ENCODE peak calls at places on chromosomes 6 and 20, in nine cellular contexts. Y is GM23338, G is body of pancreas, Q is Peyer's patch, A is WERI-Rb-1, U is astrocyte, E is mammary epithelial cell, S is ascending aorta, M is brain microvascular endothelial cell. R is an unnamed sample.
A peak's percentile ranks its signal among the peaks of the same experiment; 100 is the strongest.

GRCh38 chr6:157995458-157995857 is 13.8 kb downstream of the SYNJ2 start:
- DNase-seq in Y (no peak), G (peak; percentile 8), Q (no peak), A (peak; percentile 60), U (no peak), E (no peak), S (no peak), M (no peak), R (no peak)

GRCh38 chr6:63862486-63863198 is 227.0 kb downstream of the PHF3 start:
- DNase-seq in Y (no peak), G (no peak), Q (no peak), A (no peak), U (no peak), E (no peak), S (no peak), M (no peak), R (no peak)

GRCh38 chr6:165321555-165322145 is 12.2 kb upstream of the C6orf118 start:
- DNase-seq in Y (no peak), G (no peak), Q (no peak), A (no peak), U (no peak), E (no peak), S (no peak), M (peak; percentile 7), R (no peak)

GRCh38 chr6:53151676-53152075 is 3.0 kb upstream of the GCM1 start:
- DNase-seq in Y (peak; percentile 79), G (no peak), Q (no peak), A (peak; percentile 40), U (no peak), E (no peak), S (no peak), M (no peak), R (peak; percentile 35)

GRCh38 chr6:53869964-53870363 is 75.2 kb downstream of the LRRC1 start:
- DNase-seq in Y (no peak), G (no peak), Q (no peak), A (no peak), U (no peak), E (peak; percentile 16), S (no peak), M (no peak), R (no peak)

GRCh38 chr6:3318821-3319540 is 60.2 kb downstream of the PSMG4 start:
- DNase-seq in Y (no peak), G (no peak), Q (no peak), A (peak; percentile 16), U (no peak), E (no peak), S (no peak), M (no peak), R (no peak)

GRCh38 chr6:166575190-166575589 is 11.3 kb downstream of the RAMACL start:
- DNase-seq in Y (no peak), G (no peak), Q (no peak), A (no peak), U (no peak), E (no peak), S (peak; percentile 26), M (no peak), R (no peak)

GRCh38 chr6:50655848-50656453 is 57.4 kb upstream of the TFAP2D start:
- DNase-seq in Y (peak; percentile 53), G (peak; percentile 6), Q (peak; percentile 45), A (peak; percentile 28), U (no peak), E (no peak), S (no peak), M (no peak), R (no peak)

GRCh38 chr6:72621243-72622093 is at the start of gene KCNQ5:
- DNase-seq in Y (peak; percentile 74), G (peak; percentile 25), Q (peak; percentile 51), A (peak; percentile 48), U (no peak), E (peak; percentile 20), S (no peak), M (no peak), R (no peak)

GRCh38 chr20:31608256-31608980 is 3.3 kb downstream of the ID1 start:
- DNase-seq in Y (peak; percentile 100), G (peak; percentile 79), Q (peak; percentile 93), A (peak; percentile 87), U (peak; percentile 70), E (peak; percentile 75), S (no peak), M (no peak), R (no peak)

GRCh38 chr6:32967151-32968091 is 973 bp upstream of the BRD2 start:
- DNase-seq in Y (peak; percentile 73), G (peak; percentile 52), Q (peak; percentile 65), A (peak; percentile 92), U (peak; percentile 34), E (peak; percentile 60), S (no peak), M (no peak), R (no peak)

GRCh38 chr20:41714030-41714429 is 95.9 kb upstream of the CHD6 start:
- DNase-seq in Y (no peak), G (no peak), Q (no peak), A (no peak), U (no peak), E (no peak), S (no peak), M (no peak), R (no peak)

GRCh38 chr20:45685896-45686295 is 15.9 kb upstream of the WFDC11 start:
- DNase-seq in Y (peak; percentile 68), G (no peak), Q (no peak), A (peak; percentile 12), U (no peak), E (peak; percentile 21), S (no peak), M (peak; percentile 3), R (peak; percentile 20)

GRCh38 chr20:34985439-34986310 is 30.0 kb downstream of the MYH7B start:
- DNase-seq in Y (no peak), G (no peak), Q (no peak), A (no peak), U (no peak), E (no peak), S (no peak), M (no peak), R (no peak)

GRCh38 chr20:34982270-34983088 is 26.8 kb downstream of the MYH7B start:
- DNase-seq in Y (no peak), G (no peak), Q (no peak), A (no peak), U (no peak), E (no peak), S (no peak), M (no peak), R (no peak)

GRCh38 chr20:34984756-34985261 is 29.1 kb downstream of the MYH7B start:
- DNase-seq in Y (no peak), G (no peak), Q (no peak), A (no peak), U (no peak), E (no peak), S (no peak), M (no peak), R (no peak)

GRCh38 chr20:34983089-34983820 is 27.6 kb downstream of the MYH7B start:
- DNase-seq in Y (no peak), G (no peak), Q (no peak), A (no peak), U (no peak), E (no peak), S (no peak), M (no peak), R (no peak)

GRCh38 chr20:34983995-34984735 is 28.5 kb downstream of the MYH7B start:
- DNase-seq in Y (peak; percentile 85), G (no peak), Q (no peak), A (no peak), U (no peak), E (no peak), S (no peak), M (no peak), R (peak; percentile 45)
- H3K4me3 ChIP-seq in Y (peak overlapping the region; percentile 24), G (no peak overlapping the region), Q (no peak overlapping the region), A (no peak overlapping the region), U (no peak overlapping the region), E (no peak overlapping the region), S (no peak overlapping the region), M (no peak overlapping the region), R (no peak overlapping the region)

GRCh38 chr6:142478117-142478516 is 176.3 kb downstream of the ADGRG6 start:
- DNase-seq in Y (peak; percentile 51), G (no peak), Q (no peak), A (peak; percentile 20), U (no peak), E (peak; percentile 44), S (no peak), M (peak; percentile 64), R (no peak)

GRCh38 chr6:142476446-142476845 is 174.6 kb downstream of the ADGRG6 start:
- DNase-seq in Y (no peak), G (no peak), Q (no peak), A (no peak), U (no peak), E (no peak), S (no peak), M (no peak), R (no peak)

GRCh38 chr6:142469220-142469619 is 167.4 kb downstream of the ADGRG6 start:
- DNase-seq in Y (no peak), G (no peak), Q (no peak), A (no peak), U (no peak), E (no peak), S (no peak), M (no peak), R (no peak)

GRCh38 chr6:142474446-142475289 is 172.9 kb downstream of the ADGRG6 start:
- DNase-seq in Y (peak; percentile 93), G (peak; percentile 23), Q (peak; percentile 47), A (peak; percentile 76), U (peak; percentile 36), E (peak; percentile 68), S (no peak), M (peak; percentile 52), R (peak; percentile 68)
- H3K27ac ChIP-seq in Y (no peak overlapping the region), G (no peak overlapping the region), Q (no peak overlapping the region), A (no peak overlapping the region), U (no peak overlapping the region), E (no peak overlapping the region), S (no peak overlapping the region), M (no peak overlapping the region), R (no peak overlapping the region)

GRCh38 chr6:37357860-37358259 is 4.1 kb downstream of the RNF8 start:
- DNase-seq in Y (no peak), G (no peak), Q (no peak), A (no peak), U (no peak), E (no peak), S (no peak), M (no peak), R (no peak)
- H3K27me3 ChIP-seq in Y (no peaks in the 10 kb centered on the region), G (no peaks in the 10 kb centered on the region), Q (no peaks in the 10 kb centered on the region), A (no peaks in the 10 kb centered on the region), U (no peaks in the 10 kb centered on the region), E (no peaks in the 10 kb centered on the region), S (no peaks in the 10 kb centered on the region), M (no peaks in the 10 kb centered on the region), R (no peaks in the 10 kb centered on the region)

DNA sequence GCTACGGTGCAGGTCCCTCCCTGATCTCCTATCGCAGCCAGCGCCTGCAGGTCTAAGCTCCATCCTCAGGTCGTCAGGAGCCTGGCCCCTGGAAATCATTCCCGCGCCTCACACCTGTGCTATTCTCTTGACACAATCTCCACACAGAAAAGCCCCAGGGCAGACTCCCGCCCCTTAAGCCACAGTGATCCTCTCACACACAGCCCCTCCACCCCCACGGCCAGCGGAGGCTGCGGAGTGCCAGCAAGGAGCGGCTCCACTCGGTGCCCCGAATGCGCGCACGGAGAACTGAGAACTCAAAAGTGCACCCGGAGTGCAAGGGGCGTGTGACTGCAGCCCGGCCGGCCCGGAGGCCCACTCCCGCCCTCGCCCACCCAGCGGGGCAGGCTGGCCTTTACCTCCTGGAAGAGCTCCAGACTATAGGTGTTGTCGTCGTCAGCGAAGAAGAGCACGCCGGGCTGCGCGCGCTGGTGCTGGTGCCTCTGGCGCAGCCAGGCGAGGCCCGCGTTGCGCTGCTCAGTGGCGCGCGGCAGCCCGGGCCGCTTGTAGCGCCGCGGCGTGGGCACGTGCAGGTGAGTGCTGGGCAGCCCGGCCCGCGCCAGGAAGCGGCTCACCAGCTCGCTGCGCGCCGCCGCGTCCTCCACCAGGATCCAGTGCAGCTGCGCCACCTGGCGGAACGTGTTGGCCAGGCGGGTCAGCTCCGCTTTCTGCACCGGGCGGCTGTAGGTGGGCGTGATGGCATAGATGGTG is 1.2 kb downstream of the B3GAT2 start:
- DNase-seq in Y (peak; percentile 96), G (peak; percentile 93), Q (peak; percentile 92), A (peak; percentile 90), U (peak; percentile 49), E (peak; percentile 66), S (no peak), M (peak; percentile 45), R (peak; percentile 86)
- H3K4me3 ChIP-seq in Y (peak overlapping the region; percentile 82), G (peak overlapping the region; percentile 22), Q (peak overlapping the region; percentile 35), A (peak overlapping the region; percentile 71), U (peak overlapping the region; percentile 53), E (peak overlapping the region; percentile 26), S (peak overlapping the region; percentile 70), M (peak overlapping the region; percentile 50), R (peak overlapping the region; percentile 42)